ENCODE peak calls at places on chromosomes 3 and 15, in five cellular contexts. K, S, M, U and N are unnamed samples.

GRCh38 chr15:39896837-39897236 is 23.2 kb downstream of the GPR176 start:
- DNase-seq in M (no peak), K (no peak), S (no peak), U (no peak), N (no peak)

GRCh38 chr3:87309601-87310000 is 33.2 kb upstream of the POU1F1 start:
- DNase-seq in M (no peak), U (no peak), K (no peak), S (no peak), N (no peak)

GRCh38 chr3:149736180-149737100 is 15.8 kb downstream of the COMMD2 start:
- DNase-seq in U (peak; percentile 50), K (no peak), S (peak; percentile 24), M (no peak), N (no peak)

GRCh38 chr3:17638351-17638750 is 104.1 kb downstream of the TBC1D5 start:
- DNase-seq in U (no peak), M (no peak), S (peak; percentile 21), K (no peak), N (no peak)

GRCh38 chr3:4688411-4688810 is 195.3 kb downstream of the ITPR1 start:
- DNase-seq in M (no peak), S (no peak), K (no peak), U (no peak), N (peak; percentile 56)

GRCh38 chr15:55998478-55998877 is 5.1 kb upstream of the NEDD4 start:
- DNase-seq in K (peak; percentile 12), M (no peak), S (no peak), U (no peak), N (no peak)

GRCh38 chr3:127690823-127691452 is 18.2 kb downstream of the ABTB1 start:
- DNase-seq in S (no peak), K (peak; percentile 26), M (peak; percentile 49), U (peak; percentile 30), N (no peak)

GRCh38 chr15:57306944-57307411 is 69.3 kb upstream of the CGNL1 start:
- DNase-seq in S (no peak), M (no peak), K (peak; percentile 69), U (no peak), N (no peak)

GRCh38 chr15:96333194-96334016 is 2.9 kb downstream of the NR2F2 start:
- DNase-seq in M (peak; percentile 18), U (no peak), K (peak; percentile 51), S (no peak), N (peak; percentile 58)

GRCh38 chr3:157088506-157089454 is 71.2 kb downstream of the CCNL1 start:
- DNase-seq in U (peak; percentile 100), S (peak; percentile 80), M (peak; percentile 98), K (no peak), N (peak; percentile 96)

GRCh38 chr15:53549697-53550315 is 209.7 kb downstream of the WDR72 start:
- DNase-seq in K (peak; percentile 77), U (peak; percentile 47), S (no peak), M (no peak), N (no peak)

GRCh38 chr3:86973440-86973839 is 17.5 kb downstream of the VGLL3 start:
- DNase-seq in M (no peak), U (no peak), K (peak; percentile 20), S (peak; percentile 69), N (no peak)

GRCh38 chr3:116186128-116186527 is 259.2 kb downstream of the LSAMP start:
- DNase-seq in S (no peak), U (no peak), K (no peak), M (no peak), N (no peak)

GRCh38 chr3:129606522-129607390 is at the start of gene PLXND1:
- DNase-seq in K (peak; percentile 79), S (no peak), U (peak; percentile 77), M (no peak), N (peak; percentile 79)

GRCh38 chr3:67619966-67620365 is 34.4 kb downstream of the SUCLG2 start:
- DNase-seq in M (no peak), U (no peak), S (no peak), K (peak; percentile 43), N (no peak)

GRCh38 chr3:193803288-193803687 is 210.3 kb downstream of the OPA1 start:
- DNase-seq in M (no peak), S (no peak), U (no peak), K (peak; percentile 87), N (no peak)

GRCh38 chr3:14496351-14496750 is 43.8 kb downstream of the GRIP2 start:
- DNase-seq in M (no peak), S (no peak), U (no peak), K (no peak), N (no peak)

GRCh38 chr15:69121198-69121828 is 39.1 kb upstream of the GLCE start:
- DNase-seq in U (no peak), M (no peak), S (no peak), K (no peak), N (no peak)

GRCh38 chr3:155386817-155387403 is 93.4 kb upstream of the STRIT1 start:
- DNase-seq in U (no peak), M (no peak), K (peak; percentile 77), S (no peak), N (no peak)

GRCh38 chr3:102129774-102130608 is 280.7 kb downstream of the NFKBIZ start:
- DNase-seq in S (peak; percentile 39), K (no peak), M (no peak), U (no peak), N (no peak)

GRCh38 chr3:15462451-15462850 is 35.1 kb downstream of the EAF1 start:
- DNase-seq in M (no peak), U (no peak), S (no peak), K (no peak), N (peak; percentile 26)

GRCh38 chr3:156816091-156816793 is 9.9 kb upstream of the LEKR1 start:
- DNase-seq in M (peak; percentile 89), U (peak; percentile 8), S (no peak), K (peak; percentile 57), N (peak; percentile 51)

GRCh38 chr15:57911247-57911646 is 154.3 kb downstream of the ALDH1A2 start:
- DNase-seq in K (no peak), S (no peak), M (no peak), U (no peak), N (no peak)